ENCODE peak calls at places on chromosomes 6 and 20, in six cellular contexts. Y is Panc1, Q is GM23338, S is astrocyte of the cerebellum, Z is suprapubic skin, G is adipocyte. M is an unnamed sample.

GRCh38 chr20:18524646-18525045 is 16.9 kb downstream of the SEC23B start:
- DNase-seq in Z (no peak), S (no peak), Y (no peak), G (peak; percentile 51), Q (no peak), M (no peak)

GRCh38 chr6:133236898-133237297 is 4.3 kb upstream of the EYA4 start:
- DNase-seq in Y (no peak), Q (no peak), Z (no peak), G (peak; percentile 91), S (no peak), M (no peak)

GRCh38 chr20:43812216-43812615 is 85.4 kb upstream of the GTSF1L start:
- DNase-seq in Z (no peak), Q (no peak), Y (no peak), G (no peak), S (no peak), M (no peak)

GRCh38 chr20:52895662-52896061 is 76.5 kb upstream of the TSHZ2 start:
- DNase-seq in S (no peak), Y (no peak), Z (no peak), Q (no peak), G (no peak), M (no peak)

GRCh38 chr6:39056681-39057080 is 8.1 kb downstream of the GLP1R start:
- DNase-seq in Y (no peak), Z (peak; percentile 27), G (no peak), Q (no peak), S (no peak), M (no peak)

GRCh38 chr6:84764332-84765049 is at the start of gene TBX18:
- DNase-seq in Q (peak; percentile 98), S (peak; percentile 81), Y (peak; percentile 27), Z (peak; percentile 97), G (peak; percentile 99), M (no peak)

GRCh38 chr6:123074616-123075015 is 78.6 kb downstream of the CLVS2 start:
- DNase-seq in Z (no peak), S (no peak), G (no peak), Y (no peak), Q (no peak), M (no peak)

GRCh38 chr6:108630050-108630714 is 69.5 kb downstream of the FOXO3 start:
- DNase-seq in G (no peak), Z (no peak), S (no peak), Y (no peak), Q (no peak), M (peak; percentile 78)

GRCh38 chr20:54043044-54043967 is 27.1 kb downstream of the BCAS1 start:
- DNase-seq in S (no peak), Y (no peak), Z (peak; percentile 74), Q (no peak), G (no peak), M (no peak)

GRCh38 chr6:50815436-50816114 is 3.1 kb upstream of the TFAP2B start:
- DNase-seq in Z (no peak), Y (peak; percentile 8), Q (no peak), G (peak; percentile 70), S (no peak), M (peak; percentile 10)

GRCh38 chr6:141195251-141195832 is 937.4 kb upstream of the GJE1 start:
- DNase-seq in G (no peak), Q (peak; percentile 24), Z (no peak), Y (no peak), S (no peak), M (peak; percentile 1)

GRCh38 chr6:50007821-50008220 is 14.0 kb downstream of the DEFB110 start:
- DNase-seq in S (peak; percentile 2), Q (no peak), Z (no peak), Y (peak; percentile 27), G (no peak), M (no peak)

GRCh38 chr20:33434434-33434833 is 9.1 kb downstream of the SNTA1 start:
- DNase-seq in Q (no peak), Z (no peak), S (no peak), Y (no peak), G (no peak), M (no peak)

GRCh38 chr6:44053760-44054556 is 73.3 kb downstream of the MRPL14 start:
- DNase-seq in Y (no peak), G (peak; percentile 72), S (no peak), Q (no peak), Z (no peak), M (no peak)

GRCh38 chr20:8154636-8155035 is 22.6 kb downstream of the PLCB1 start:
- DNase-seq in Q (no peak), Z (no peak), G (no peak), S (no peak), Y (no peak), M (peak; percentile 63)

GRCh38 chr6:71107935-71108420 is 151.1 kb upstream of the B3GAT2 start:
- DNase-seq in Q (no peak), S (peak; percentile 89), G (peak; percentile 57), Y (no peak), Z (no peak), M (no peak)

GRCh38 chr20:64167676-64168075 is 3.4 kb downstream of the MYT1 start:
- DNase-seq in G (no peak), Z (no peak), Y (no peak), S (no peak), Q (no peak), M (no peak)

GRCh38 chr6:11814819-11815218 is 36.2 kb upstream of the ADTRP start:
- DNase-seq in S (no peak), G (no peak), Q (no peak), Y (no peak), Z (no peak), M (no peak)

GRCh38 chr6:16477367-16478149 is 239.2 kb downstream of the GMPR start:
- DNase-seq in Q (no peak), S (no peak), Z (no peak), Y (no peak), G (no peak), M (no peak)

GRCh38 chr6:34926655-34927054 is 37.6 kb downstream of the ANKS1A start:
- DNase-seq in Q (no peak), G (peak; percentile 34), S (no peak), Y (no peak), Z (no peak), M (no peak)

GRCh38 chr6:20840675-20841074 is 306.4 kb downstream of the CDKAL1 start:
- DNase-seq in Y (no peak), Z (no peak), S (peak; percentile 78), G (peak; percentile 37), Q (no peak), M (no peak)

GRCh38 chr6:132456700-132457143 is 55.4 kb upstream of the MOXD1 start:
- DNase-seq in G (no peak), S (no peak), Z (no peak), Q (no peak), Y (no peak), M (no peak)

GRCh38 chr6:116291701-116292396 is 12.1 kb upstream of the TSPYL1 start:
- DNase-seq in Q (no peak), G (no peak), Z (no peak), S (no peak), Y (no peak), M (no peak)

GRCh38 chr20:56801991-56802740 is 173.1 kb downstream of the TFAP2C start:
- DNase-seq in Q (no peak), Y (no peak), Z (no peak), G (peak; percentile 38), S (no peak), M (no peak)

GRCh38 chr6:149230729-149231434 is 86.6 kb upstream of the TAB2 start:
- DNase-seq in Q (no peak), Y (no peak), Z (no peak), G (no peak), S (no peak), M (no peak)

GRCh38 chr20:51396365-51396909 is 146.1 kb downstream of the NFATC2 start:
- DNase-seq in Y (no peak), Z (no peak), G (no peak), S (no peak), Q (no peak), M (no peak)

GRCh38 chr20:22001886-22002285 is 296.4 kb downstream of the PAX1 start:
- DNase-seq in Z (no peak), Q (no peak), G (no peak), Y (no peak), S (no peak), M (no peak)

GRCh38 chr6:127968394-127968793 is 67.5 kb upstream of the THEMIS start:
- DNase-seq in Z (no peak), S (no peak), Y (no peak), G (no peak), Q (no peak), M (no peak)

DNA sequence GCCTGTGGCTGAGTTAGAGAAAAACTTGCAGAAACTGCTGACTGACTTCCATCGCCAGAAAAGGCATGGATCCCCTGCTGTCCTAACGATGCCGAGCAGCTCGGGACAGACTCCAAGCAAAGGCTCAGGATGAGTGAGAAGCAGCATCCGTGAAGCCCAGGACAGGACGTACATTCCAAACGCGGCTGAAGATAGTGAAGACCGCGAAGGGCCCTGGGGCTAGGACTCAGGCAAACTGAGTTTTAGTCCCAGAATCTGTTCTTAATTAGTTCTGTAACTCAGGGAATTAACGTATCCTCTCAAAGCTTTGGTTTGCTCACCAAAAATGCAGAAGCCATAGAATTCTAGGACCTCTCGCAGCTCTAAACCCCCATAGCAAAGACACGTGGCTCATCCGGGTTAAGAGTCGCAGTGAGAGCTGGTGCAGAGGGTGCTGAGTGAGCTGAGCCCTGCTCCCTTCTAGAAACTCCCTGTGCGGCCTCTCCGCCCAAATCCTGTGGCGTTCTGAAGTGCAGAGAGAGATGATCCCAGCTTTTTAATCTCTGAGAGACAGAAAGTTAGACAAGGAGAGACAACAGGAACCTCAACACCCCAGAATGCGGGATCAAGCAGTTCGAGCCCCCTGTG is 132.9 kb upstream of the THBS2 start:
- DNase-seq in G (peak; percentile 83), Z (no peak), Q (no peak), S (peak; percentile 11), Y (no peak), M (no peak)
- H3K4me3 ChIP-seq in G (peak overlapping the region; percentile 22), Z (no peak overlapping the region), Q (no peak overlapping the region), S (no peak overlapping the region), Y (no peak overlapping the region), M (no peak overlapping the region)

GRCh38 chr6:125124250-125124777 is 29.3 kb upstream of the TPD52L1 start:
- DNase-seq in S (no peak), Q (no peak), Z (no peak), Y (no peak), G (no peak), M (no peak)
- H3K4me3 ChIP-seq in S (no peak overlapping the region), Q (no peak overlapping the region), Z (no peak overlapping the region), Y (no peak overlapping the region), G (peak overlapping the region; percentile 54), M (no peak overlapping the region)

DNA sequence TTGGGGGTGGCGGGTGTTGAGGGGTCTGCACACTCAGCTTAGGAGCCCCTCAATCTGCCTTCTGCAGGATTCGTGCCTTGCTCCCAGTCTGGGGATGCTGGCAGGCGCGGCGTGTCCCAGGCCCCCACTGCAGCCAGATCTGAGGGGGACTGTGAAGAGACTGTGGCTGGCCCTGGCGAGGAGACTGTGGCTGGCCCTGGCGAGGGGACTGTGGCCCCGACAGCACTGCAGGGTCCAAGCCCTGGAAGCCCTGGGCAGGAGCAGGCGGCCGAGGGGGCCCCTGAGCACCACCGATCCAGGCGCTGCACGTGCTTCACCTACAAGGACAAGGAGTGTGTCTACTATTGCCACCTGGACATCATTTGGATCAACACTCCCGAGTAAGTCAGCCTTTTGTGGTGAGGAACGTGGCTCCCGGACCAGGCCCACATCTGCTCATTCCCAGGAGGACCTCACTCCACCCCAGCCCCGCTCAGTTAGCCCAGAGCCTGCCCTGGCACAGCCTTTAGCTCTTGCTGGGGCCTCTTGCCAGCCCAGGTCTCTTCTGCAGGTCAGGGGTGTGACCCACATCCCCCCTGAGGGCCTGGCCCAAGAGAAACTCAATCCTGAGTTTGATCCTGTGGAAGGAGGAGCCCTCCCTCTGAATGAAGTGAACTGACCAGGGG is 1.1 kb downstream of the EDN3 start:
- DNase-seq in Z (no peak), Q (no peak), S (no peak), Y (no peak), G (no peak), M (no peak)
- H3K4me3 ChIP-seq in Z (no peak overlapping the region), Q (peak overlapping the region; percentile 65), S (no peak overlapping the region), Y (no peak overlapping the region), G (no peak overlapping the region), M (no peak overlapping the region)

GRCh38 chr20:3160418-3160817 is 753 bp upstream of the FASTKD5 start:
- DNase-seq in Q (no peak), G (no peak), Y (no peak), S (no peak), Z (no peak), M (no peak)
- H3K4me3 ChIP-seq in Q (peak overlapping the region; percentile 98), G (peak overlapping the region; percentile 98), Y (peak overlapping the region; percentile 96), S (peak overlapping the region; percentile 80), Z (peak overlapping the region; percentile 98), M (peak overlapping the region; percentile 97)